ENCODE peak calls at places on chromosomes 7 and 10, in four cellular contexts. P is testis, X is heart right ventricle, T is fibroblast of mammary gland. Q is an unnamed sample.

GRCh38 chr7:136685506-136685905 is 182.9 kb upstream of the CHRM2 start:
- DNase-seq in X (no peak), P (no peak), T (no peak), Q (no peak)

GRCh38 chr10:62248465-62248864 is 20.2 kb downstream of the RTKN2 start:
- DNase-seq in X (no peak), T (peak), P (no peak), Q (no peak)

GRCh38 chr7:84654287-84654686 is 459.7 kb upstream of the SEMA3A start:
- DNase-seq in P (no peak), T (no peak), X (no peak), Q (no peak)

GRCh38 chr10:79442171-79443040 is 3.0 kb downstream of the ZCCHC24 start:
- DNase-seq in T (no peak), P (no peak), X (no peak), Q (no peak)

GRCh38 chr7:43318188-43318587 is 205.7 kb downstream of the HECW1 start:
- DNase-seq in T (no peak), P (no peak), X (no peak), Q (no peak)

GRCh38 chr10:109474817-109475216 is 448.5 kb downstream of the XPNPEP1 start:
- DNase-seq in X (no peak), T (no peak), P (peak), Q (no peak)

GRCh38 chr7:73991522-73992103 is 36.4 kb upstream of the ELN start:
- DNase-seq in T (no peak), P (no peak), X (no peak), Q (no peak)

GRCh38 chr7:90988996-90989765 is 275.1 kb upstream of the FZD1 start:
- DNase-seq in P (no peak), X (no peak), T (no peak), Q (no peak)

GRCh38 chr7:29328811-29329210 is 134.2 kb downstream of the CHN2 start:
- DNase-seq in P (no peak), X (no peak), T (peak), Q (no peak)

GRCh38 chr7:149811221-149811620 is 27.0 kb upstream of the ZNF862 start:
- DNase-seq in X (no peak), P (no peak), T (peak), Q (no peak)
- TF ChIP-seq CTCF in X (no peak), P (no peak), T (peak), Q (no peak)

GRCh38 chr10:4981722-4982471 is 18.7 kb downstream of the AKR1C1 start:
- DNase-seq in T (peak), X (no peak), P (peak), Q (peak)
- TF ChIP-seq CTCF in T (peak), X (peak), P (peak), Q (peak)

DNA sequence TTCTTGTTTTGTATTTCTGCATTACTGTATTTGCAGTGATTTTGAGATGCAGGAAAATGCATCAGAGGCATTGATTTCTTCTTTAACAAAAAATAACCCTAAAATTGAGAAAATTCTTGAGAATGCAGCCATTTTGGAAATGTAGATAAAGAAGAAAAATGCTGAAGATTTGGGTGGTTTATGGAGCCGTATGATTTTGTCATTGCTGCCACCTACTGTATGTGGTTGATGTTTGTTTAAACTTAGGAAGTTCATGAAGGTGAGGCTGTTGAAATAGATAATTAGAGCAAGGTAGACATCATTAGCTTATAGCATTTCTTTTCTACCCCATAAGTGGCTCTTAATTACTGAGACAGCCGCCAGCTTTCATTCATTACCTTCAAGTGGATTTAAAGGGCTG is 92.1 kb upstream of the SAMD8 start:
- DNase-seq in P (no peak), X (no peak), T (peak), Q (no peak)
- TF ChIP-seq CTCF in P (peak), X (peak), T (peak), Q (peak)

DNA sequence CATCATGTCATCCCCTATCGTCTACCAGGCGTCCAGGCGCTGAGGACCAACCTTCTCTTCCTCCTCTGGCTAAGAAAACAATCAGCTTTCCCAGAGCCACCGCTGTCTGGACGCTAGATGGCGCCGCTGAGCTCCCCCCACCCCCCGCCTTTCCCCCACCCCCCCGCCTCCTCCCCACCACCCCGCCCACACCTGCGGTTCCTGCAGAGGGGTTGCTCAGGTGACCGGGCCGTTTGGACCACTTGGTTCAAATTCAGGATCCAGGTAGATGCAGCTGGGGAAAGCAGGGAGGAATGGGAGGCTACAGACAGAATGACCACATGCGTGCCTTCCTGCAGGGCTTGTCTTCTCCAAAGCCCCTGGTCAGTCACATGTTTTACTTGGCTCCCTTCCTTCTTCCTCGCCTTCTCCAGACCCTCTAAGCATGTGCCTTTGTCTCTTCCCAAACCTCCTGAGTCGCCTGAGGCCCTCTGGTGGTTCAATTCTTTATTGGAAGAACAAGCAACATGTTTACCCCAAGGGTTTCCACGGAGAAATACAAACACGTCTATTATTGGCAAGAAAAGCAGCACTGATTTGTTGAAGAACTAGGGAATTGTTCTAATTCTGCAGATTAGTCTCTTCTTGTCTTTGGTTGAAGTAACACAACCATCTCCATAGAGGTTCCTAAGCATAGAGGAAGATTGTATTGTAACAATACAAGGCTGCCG is 24.7 kb downstream of the AOC1 start:
- DNase-seq in X (peak), P (peak), T (peak), Q (peak)
- TF ChIP-seq CTCF in X (peak), P (peak), T (peak), Q (peak)